ENCODE peak calls at places on chromosomes 5 and 9, in six cellular contexts. N is H7, E is occipital lobe, H is SJSA1, D is pancreas, S is fibroblast of mammary gland. J is an unnamed sample.

GRCh38 chr9:135023389-135023788 is 64.1 kb upstream of the OLFM1 start:
- DNase-seq in N (no peak), E (no peak), H (no peak), D (no peak), S (no peak), J (no peak)

GRCh38 chr5:52580921-52581320 is 206.8 kb upstream of the ITGA1 start:
- DNase-seq in N (no peak), E (no peak), H (no peak), D (no peak), S (peak), J (no peak)

GRCh38 chr5:35313296-35313695 is 83.0 kb upstream of the PRLR start:
- DNase-seq in N (no peak), E (no peak), H (no peak), D (no peak), S (peak), J (no peak)

GRCh38 chr5:137609122-137609521 is 110.0 kb upstream of the SPOCK1 start:
- DNase-seq in N (no peak), E (no peak), H (no peak), D (no peak), S (peak), J (no peak)

GRCh38 chr9:114884787-114885452 is 45.5 kb downstream of the TNFSF8 start:
- DNase-seq in N (no peak), E (no peak), H (no peak), D (peak), S (no peak), J (no peak)

GRCh38 chr9:35598863-35599590 is 6.0 kb upstream of the TESK1 start:
- DNase-seq in N (peak), E (no peak), H (no peak), D (no peak), S (no peak), J (no peak)

GRCh38 chr5:9551567-9551966 is 5.7 kb upstream of the SEMA5A start:
- DNase-seq in N (no peak), E (no peak), H (no peak), D (no peak), S (no peak), J (no peak)

GRCh38 chr5:15609076-15609725 is 109.2 kb downstream of the FBXL7 start:
- DNase-seq in N (no peak), E (no peak), H (no peak), D (no peak), S (no peak), J (no peak)

GRCh38 chr5:77774981-77775772 is 962 bp downstream of the TBCA start:
- DNase-seq in N (no peak), E (no peak), H (no peak), D (peak), S (peak), J (no peak)

GRCh38 chr5:1174122-1174936 is 27.1 kb upstream of the SLC6A19 start:
- DNase-seq in N (peak), E (no peak), H (peak), D (peak), S (peak), J (no peak)

GRCh38 chr5:66324357-66324756 is 180.3 kb downstream of the SREK1 start:
- DNase-seq in N (no peak), E (no peak), H (no peak), D (peak), S (no peak), J (no peak)

GRCh38 chr5:175752826-175753535 is 95.1 kb downstream of the HRH2 start:
- DNase-seq in N (no peak), E (no peak), H (no peak), D (no peak), S (no peak), J (no peak)

GRCh38 chr9:72292874-72293607 is 72.0 kb downstream of the ZFAND5 start:
- DNase-seq in N (no peak), E (no peak), H (no peak), D (no peak), S (peak), J (no peak)

GRCh38 chr5:54845567-54845941 is 139.8 kb downstream of the ESM1 start:
- DNase-seq in N (no peak), E (no peak), H (no peak), D (no peak), S (peak), J (no peak)

GRCh38 chr5:94031631-94032030 is 290.2 kb upstream of the POU5F2 start:
- DNase-seq in N (no peak), E (no peak), H (no peak), D (no peak), S (peak), J (no peak)

GRCh38 chr9:84139296-84140100 is 158.9 kb downstream of the RMI1 start:
- DNase-seq in N (no peak), E (peak), H (peak), D (peak), S (peak), J (no peak)

GRCh38 chr5:10699281-10699874 is 61.7 kb downstream of the DAP start:
- DNase-seq in N (no peak), E (no peak), H (no peak), D (no peak), S (no peak), J (no peak)

GRCh38 chr9:24708808-24709207 is 163.1 kb upstream of the IZUMO3 start:
- DNase-seq in N (no peak), E (no peak), H (no peak), D (no peak), S (no peak), J (no peak)

GRCh38 chr5:143536364-143536763 is 132.9 kb upstream of the NR3C1 start:
- DNase-seq in N (no peak), E (no peak), H (peak), D (peak), S (peak), J (no peak)

J was measured in anterior cingulate cortex.